ENCODE peak calls at places on chromosome 1, in four cellular contexts. B, Y, N and I are unnamed samples.

GRCh38 chr1:203202431-203203245 is 16.1 kb upstream of the CHI3L1 start:
- DNase-seq in B (peak), Y (no peak), N (no peak), I (no peak)

GRCh38 chr1:161091093-161091492 is 1.7 kb upstream of the NECTIN4 start:
- DNase-seq in B (no peak), Y (no peak), N (no peak), I (no peak)

GRCh38 chr1:90786709-90787108 is 69.6 kb upstream of the BARHL2 start:
- DNase-seq in B (no peak), Y (no peak), N (no peak), I (no peak)

GRCh38 chr1:91766883-91767282 is 119.1 kb downstream of the TGFBR3 start:
- DNase-seq in B (no peak), Y (no peak), N (no peak), I (no peak)

GRCh38 chr1:151511636-151512215 is 539 bp downstream of the CGN start:
- DNase-seq in B (no peak), Y (peak), N (peak), I (peak)

GRCh38 chr1:173451981-173452380 is 25.2 kb upstream of the PRDX6 start:
- DNase-seq in B (no peak), Y (no peak), N (no peak), I (no peak)

GRCh38 chr1:168465942-168466702 is 77.7 kb downstream of the XCL2 start:
- DNase-seq in B (no peak), Y (no peak), N (peak), I (no peak)

GRCh38 chr1:228050571-228051181 is 31.8 kb upstream of the ARF1 start:
- DNase-seq in B (no peak), Y (no peak), N (no peak), I (no peak)

GRCh38 chr1:109274533-109275476 is 8.1 kb downstream of the PSRC1 start:
- DNase-seq in B (no peak), Y (no peak), N (no peak), I (peak)

GRCh38 chr1:5980314-5981008 is 11.8 kb downstream of the NPHP4 start:
- DNase-seq in B (no peak), Y (peak), N (peak), I (no peak)

GRCh38 chr1:9730096-9730901 is 78.8 kb downstream of the PIK3CD start:
- DNase-seq in B (no peak), Y (no peak), N (no peak), I (no peak)

GRCh38 chr1:60069691-60070090 is 3.9 kb downstream of the C1orf87 start:
- DNase-seq in B (no peak), Y (no peak), N (no peak), I (no peak)

GRCh38 chr1:229138066-229138465 is 132.8 kb upstream of the RAB4A start:
- DNase-seq in B (no peak), Y (no peak), N (no peak), I (no peak)

GRCh38 chr1:9413143-9413876 is 120.6 kb downstream of the SPSB1 start:
- DNase-seq in B (peak), Y (no peak), N (peak), I (no peak)

GRCh38 chr1:54465351-54465811 is 59.2 kb upstream of the SSBP3 start:
- DNase-seq in B (no peak), Y (no peak), N (peak), I (no peak)

GRCh38 chr1:228376262-228376628 is 30.4 kb downstream of the TRIM11 start:
- DNase-seq in B (no peak), Y (no peak), N (no peak), I (no peak)

GRCh38 chr1:161721738-161722343 is 497 bp downstream of the FCRLB start:
- DNase-seq in B (no peak), Y (no peak), N (no peak), I (no peak)

GRCh38 chr1:151368745-151369610 is 3.5 kb downstream of the SELENBP1 start:
- DNase-seq in B (no peak), Y (no peak), N (no peak), I (no peak)

GRCh38 chr1:107147813-107148212 is 7.0 kb downstream of the NTNG1 start:
- DNase-seq in B (no peak), Y (no peak), N (no peak), I (no peak)

GRCh38 chr1:206723500-206724472 is 39.1 kb downstream of the MAPKAPK2 start:
- DNase-seq in B (peak), Y (no peak), N (peak), I (no peak)
- TF ChIP-seq CTCF in B (no peak), Y (no peak), N (no peak), I (no peak)

GRCh38 chr1:178189814-178190213 is 95.9 kb downstream of the RASAL2 start:
- DNase-seq in B (no peak), Y (peak), N (peak), I (no peak)
- TF ChIP-seq CTCF in B (peak), Y (peak), N (peak), I (peak)

GRCh38 chr1:24157921-24158481 is 15.1 kb upstream of the IL22RA1 start:
- DNase-seq in B (no peak), Y (no peak), N (no peak), I (no peak)
- TF ChIP-seq CTCF in B (peak), Y (peak), N (peak), I (no peak)

GRCh38 chr1:236142358-236143103 is at the start of gene GPR137B:
- DNase-seq in B (no peak), Y (peak), N (peak), I (no peak)

GRCh38 chr1:236139495-236139894 is 2.8 kb upstream of the GPR137B start:
- DNase-seq in B (no peak), Y (no peak), N (no peak), I (no peak)

GRCh38 chr1:236143104-236143948 is 987 bp downstream of the GPR137B start:
- DNase-seq in B (no peak), Y (peak), N (no peak), I (no peak)

GRCh38 chr1:236140705-236141446 is 1.5 kb upstream of the GPR137B start:
- DNase-seq in B (no peak), Y (no peak), N (no peak), I (no peak)

GRCh38 chr1:236141447-236142357 is 637 bp upstream of the GPR137B start:
- DNase-seq in B (no peak), Y (peak), N (peak), I (peak)
- TF ChIP-seq CTCF in B (no peak), Y (no peak), N (no peak), I (no peak)

GRCh38 chr1:7303554-7304347 is 467.3 kb upstream of the VAMP3 start:
- DNase-seq in B (no peak), Y (no peak), N (no peak), I (no peak)

GRCh38 chr1:7300893-7301292 is 470.2 kb upstream of the VAMP3 start:
- DNase-seq in B (no peak), Y (no peak), N (no peak), I (no peak)

GRCh38 chr1:7301346-7301993 is 469.6 kb upstream of the VAMP3 start:
- DNase-seq in B (no peak), Y (no peak), N (no peak), I (no peak)

GRCh38 chr1:7302126-7302525 is 469.0 kb upstream of the VAMP3 start:
- DNase-seq in B (no peak), Y (no peak), N (no peak), I (no peak)

DNA sequence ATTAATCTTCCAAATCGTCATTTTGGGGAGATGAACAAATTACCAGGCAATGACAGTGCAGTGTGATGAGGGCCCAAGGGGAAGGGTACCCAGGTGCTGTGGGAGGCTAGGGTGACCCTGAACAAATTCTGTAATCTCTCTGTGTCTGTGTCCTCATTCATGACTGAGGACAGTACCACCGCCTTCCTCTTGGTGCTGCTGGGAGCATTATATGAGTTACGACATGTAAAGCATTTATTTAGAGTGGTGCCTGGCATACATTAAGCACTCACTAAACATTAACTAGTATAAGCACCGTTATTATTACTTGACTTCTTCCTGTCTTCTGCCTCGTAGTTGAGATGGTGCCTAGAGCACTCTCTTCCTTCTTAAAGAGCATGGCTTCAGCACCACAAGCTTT is 468.2 kb upstream of the VAMP3 start:
- DNase-seq in B (no peak), Y (no peak), N (no peak), I (no peak)
- TF ChIP-seq CTCF in B (no peak), Y (no peak), N (no peak), I (no peak)

DNA sequence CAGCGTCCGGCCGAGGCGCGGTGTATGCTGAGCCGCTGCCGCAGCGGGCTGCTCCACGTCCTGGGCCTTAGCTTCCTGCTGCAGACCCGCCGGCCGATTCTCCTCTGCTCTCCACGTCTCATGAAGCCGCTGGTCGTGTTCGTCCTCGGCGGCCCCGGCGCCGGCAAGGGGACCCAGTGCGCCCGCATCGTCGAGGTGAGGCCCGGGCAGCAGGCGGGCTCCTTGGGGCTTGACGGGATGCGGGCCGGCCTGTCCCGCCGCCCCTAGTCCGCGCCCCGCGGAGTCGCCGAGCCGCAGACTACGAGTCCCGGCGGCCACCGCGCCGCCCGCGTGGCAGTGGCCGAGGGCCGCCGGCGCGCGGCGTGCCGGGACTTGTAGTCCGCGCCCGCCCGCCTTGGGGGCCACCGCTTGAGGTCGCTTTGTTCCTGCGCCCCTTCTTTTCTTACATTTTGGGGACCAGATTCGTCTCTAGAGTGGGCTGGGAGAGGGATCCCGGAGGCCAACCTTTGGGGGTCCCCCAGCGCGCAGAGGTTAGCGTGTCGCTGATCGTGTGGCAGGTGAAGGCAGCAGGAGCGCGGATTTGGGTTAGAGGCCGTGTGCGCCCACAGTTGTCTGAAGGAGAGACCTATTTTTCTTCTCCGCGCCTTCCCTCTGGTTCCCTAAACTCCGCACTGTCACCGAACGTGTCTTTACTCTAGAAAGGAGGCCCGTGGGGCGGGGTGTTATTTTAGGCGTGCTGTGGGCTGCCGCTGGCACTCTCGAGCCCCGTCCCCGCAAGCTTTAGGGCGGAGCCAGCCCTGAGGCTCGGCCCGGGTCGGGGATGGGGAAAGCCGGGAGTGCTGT is 553 bp downstream of the CMPK1 start:
- DNase-seq in B (peak), Y (peak), N (peak), I (peak)
- TF ChIP-seq CTCF in B (peak), Y (peak), N (no peak), I (peak)